ENCODE peak calls at places on chromosomes 16 and 17, in seven cellular contexts. Z, E, U, X, S, H and K are unnamed samples.

GRCh38 chr16:49453983-49454382 is 80.4 kb downstream of the C16orf78 start:
- DNase-seq in Z (no peak), E (no peak), U (no peak), X (no peak), S (no peak), H (no peak), K (no peak)

GRCh38 chr17:869067-869466 is 86.9 kb downstream of the MRM3 start:
- DNase-seq in Z (peak), E (peak), U (no peak), X (no peak), S (peak), H (peak), K (peak)

GRCh38 chr16:53085539-53086450 is 31.0 kb downstream of the CHD9 start:
- DNase-seq in Z (no peak), E (peak), U (no peak), X (peak), S (no peak), H (peak), K (peak)

GRCh38 chr17:31787857-31788570 is 71.0 kb downstream of the COPRS start:
- DNase-seq in Z (peak), E (peak), U (no peak), X (peak), S (peak), H (peak), K (no peak)

GRCh38 chr17:82424001-82424862 is 5.8 kb upstream of the OGFOD3 start:
- DNase-seq in Z (no peak), E (no peak), U (no peak), X (no peak), S (peak), H (peak), K (peak)

GRCh38 chr17:67052720-67053437 is 8.5 kb downstream of the CACNG1 start:
- DNase-seq in Z (no peak), E (no peak), U (no peak), X (no peak), S (peak), H (no peak), K (no peak)

GRCh38 chr16:66508261-66508913 is 41.5 kb downstream of the TK2 start:
- DNase-seq in Z (peak), E (no peak), U (peak), X (peak), S (no peak), H (no peak), K (no peak)

GRCh38 chr17:66715745-66716156 is 119.2 kb upstream of the CACNG5 start:
- DNase-seq in Z (no peak), E (no peak), U (no peak), X (peak), S (no peak), H (no peak), K (peak)

GRCh38 chr17:30716461-30717289 is 107.8 kb downstream of the CRLF3 start:
- DNase-seq in Z (no peak), E (no peak), U (no peak), X (no peak), S (no peak), H (no peak), K (no peak)

DNA sequence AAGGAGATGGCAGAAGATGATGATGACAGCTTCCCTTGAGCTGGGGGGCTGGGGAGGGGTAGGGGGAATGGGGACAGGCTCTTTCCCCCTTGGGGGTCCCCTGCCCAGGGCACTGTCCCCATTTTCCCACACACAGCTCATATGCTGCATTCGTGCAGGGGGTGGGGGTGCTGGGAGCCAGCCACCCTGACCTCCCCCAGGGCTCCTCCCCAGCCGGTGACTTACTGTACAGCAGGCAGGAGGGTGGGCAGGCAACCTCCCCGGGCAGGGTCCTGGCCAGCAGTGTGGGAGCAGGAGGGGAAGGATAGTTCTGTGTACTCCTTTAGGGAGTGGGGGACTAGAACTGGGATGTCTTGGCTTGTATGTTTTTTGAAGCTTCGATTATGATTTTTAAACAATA is 16.9 kb downstream of the PSMD3 start:
- DNase-seq in Z (no peak), E (no peak), U (no peak), X (no peak), S (no peak), H (no peak), K (no peak)
- TF ChIP-seq POLR2A in Z (no peak), E (no peak), U (no peak), X (no peak), S (no peak), H (no peak), K (no peak)

GRCh38 chr17:35089846-35090193 is 26.3 kb upstream of the RFFL start:
- DNase-seq in Z (peak), E (peak), U (no peak), X (no peak), S (peak), H (peak), K (no peak)
- TF ChIP-seq CTCF in Z (no peak), E (no peak), U (no peak), X (no peak), S (no peak), H (no peak), K (no peak)

GRCh38 chr17:20156196-20157077 is 147.3 kb downstream of the SPECC1 start:
- DNase-seq in Z (peak), E (no peak), U (no peak), X (peak), S (peak), H (peak), K (peak)

GRCh38 chr17:20153231-20153630 is 144.1 kb downstream of the SPECC1 start:
- DNase-seq in Z (no peak), E (no peak), U (no peak), X (no peak), S (peak), H (no peak), K (no peak)

GRCh38 chr17:20154601-20155000 is 145.4 kb downstream of the SPECC1 start:
- DNase-seq in Z (no peak), E (no peak), U (no peak), X (no peak), S (no peak), H (no peak), K (no peak)

GRCh38 chr17:20157078-20157360 is 147.9 kb downstream of the SPECC1 start:
- DNase-seq in Z (no peak), E (no peak), U (no peak), X (no peak), S (peak), H (no peak), K (no peak)

GRCh38 chr17:20155258-20156195 is 146.4 kb downstream of the SPECC1 start:
- DNase-seq in Z (peak), E (peak), U (peak), X (peak), S (peak), H (peak), K (peak)
- TF ChIP-seq POLR2A in Z (peak), E (no peak), U (no peak), X (peak), S (peak), H (peak), K (peak)

GRCh38 chr17:51640108-51640622 is 379.8 kb downstream of the UTP18 start:
- DNase-seq in Z (no peak), E (no peak), U (no peak), X (no peak), S (no peak), H (no peak), K (peak)
- TF ChIP-seq CTCF in Z (no peak), E (no peak), U (peak), X (no peak), S (no peak), H (peak), K (no peak)

GRCh38 chr16:87611456-87611855 is 9.1 kb downstream of the JPH3 start:
- DNase-seq in Z (no peak), E (no peak), U (no peak), X (no peak), S (no peak), H (no peak), K (no peak)
- TF ChIP-seq POLR2A in Z (no peak), E (no peak), U (no peak), X (no peak), S (no peak), H (no peak), K (no peak)

GRCh38 chr16:71440669-71441347 is 1.0 kb downstream of the TLE7 start:
- DNase-seq in Z (no peak), E (no peak), U (no peak), X (no peak), S (no peak), H (no peak), K (no peak)
- TF ChIP-seq CTCF in Z (no peak), E (no peak), U (no peak), X (no peak), S (no peak), H (no peak), K (no peak)

GRCh38 chr16:20763461-20764232 is at the start of gene ACSM3:
- DNase-seq in Z (peak), E (peak), U (peak), X (peak), S (peak), H (peak), K (peak)
- TF ChIP-seq POLR2A in Z (no peak), E (no peak), U (no peak), X (no peak), S (peak), H (no peak), K (no peak)